ENCODE peak calls at places on chromosomes 3 and 15, in seven cellular contexts. G, S, X, H, V, M and T are unnamed samples.

GRCh38 chr3:182682263-182683229 is 110.8 kb upstream of the ATP11B start:
- DNase-seq in G (peak), S (peak), X (no peak), H (peak), V (peak), M (peak), T (peak)

GRCh38 chr3:53721187-53721946 is 124.9 kb downstream of the CHDH start:
- DNase-seq in G (no peak), S (no peak), X (no peak), H (no peak), V (no peak), M (no peak), T (no peak)

GRCh38 chr15:41570764-41571163 is 11.8 kb downstream of the TYRO3 start:
- DNase-seq in G (no peak), S (no peak), X (no peak), H (no peak), V (no peak), M (no peak), T (no peak)

GRCh38 chr3:149393355-149394165 is 16.1 kb upstream of the TM4SF1 start:
- DNase-seq in G (no peak), S (no peak), X (peak), H (peak), V (peak), M (peak), T (peak)

GRCh38 chr15:42057744-42058646 is 36.4 kb downstream of the PLA2G4D start:
- DNase-seq in G (no peak), S (no peak), X (no peak), H (no peak), V (no peak), M (no peak), T (no peak)

GRCh38 chr15:95449229-95449628 is 881.3 kb upstream of the NR2F2 start:
- DNase-seq in G (no peak), S (no peak), X (no peak), H (no peak), V (no peak), M (no peak), T (no peak)

GRCh38 chr3:58824285-58824684 is 157.7 kb upstream of the FAM3D start:
- DNase-seq in G (no peak), S (no peak), X (peak), H (peak), V (no peak), M (peak), T (peak)

GRCh38 chr3:139928708-139929505 is 6.1 kb upstream of the CLSTN2 start:
- DNase-seq in G (no peak), S (no peak), X (no peak), H (no peak), V (no peak), M (no peak), T (no peak)

GRCh38 chr15:94673801-94674200 is 442.4 kb downstream of the MCTP2 start:
- DNase-seq in G (no peak), S (no peak), X (no peak), H (no peak), V (no peak), M (no peak), T (no peak)

GRCh38 chr15:81281925-81282895 is 41.7 kb downstream of the STARD5 start:
- DNase-seq in G (no peak), S (no peak), X (no peak), H (no peak), V (no peak), M (no peak), T (no peak)

GRCh38 chr3:10432931-10433330 is 72.5 kb downstream of the ATP2B2 start:
- DNase-seq in G (no peak), S (no peak), X (no peak), H (no peak), V (no peak), M (peak), T (no peak)

GRCh38 chr3:53342353-53342752 is 5.0 kb downstream of the DCP1A start:
- DNase-seq in G (no peak), S (no peak), X (no peak), H (no peak), V (no peak), M (no peak), T (no peak)

GRCh38 chr15:41790756-41791546 is 16.7 kb downstream of the MAPKBP1 start:
- DNase-seq in G (no peak), S (no peak), X (no peak), H (peak), V (no peak), M (no peak), T (peak)

GRCh38 chr3:41053220-41053619 is 146.1 kb upstream of the CTNNB1 start:
- DNase-seq in G (no peak), S (no peak), X (no peak), H (no peak), V (no peak), M (no peak), T (no peak)

GRCh38 chr3:186826978-186827857 is 15.3 kb upstream of the ADIPOQ start:
- DNase-seq in G (peak), S (peak), X (no peak), H (peak), V (no peak), M (peak), T (peak)

GRCh38 chr3:40800343-40800742 is 275.6 kb downstream of the ZNF621 start:
- DNase-seq in G (no peak), S (no peak), X (peak), H (no peak), V (no peak), M (no peak), T (peak)

GRCh38 chr15:31163769-31164572 is 62.4 kb upstream of the TRPM1 start:
- DNase-seq in G (no peak), S (no peak), X (no peak), H (no peak), V (no peak), M (no peak), T (no peak)

GRCh38 chr3:191688756-191689433 is 227.9 kb downstream of the PYDC2 start:
- DNase-seq in G (no peak), S (no peak), X (peak), H (no peak), V (no peak), M (no peak), T (no peak)

GRCh38 chr3:31671976-31672375 is 139.3 kb downstream of the STT3B start:
- DNase-seq in G (no peak), S (no peak), X (no peak), H (no peak), V (no peak), M (no peak), T (no peak)

GRCh38 chr3:197297020-197297419 is 1.4 kb downstream of the DLG1 start:
- DNase-seq in G (no peak), S (no peak), X (no peak), H (peak), V (no peak), M (no peak), T (no peak)

GRCh38 chr3:33789183-33789954 is 9.1 kb upstream of the PDCD6IP start:
- DNase-seq in G (no peak), S (no peak), X (no peak), H (peak), V (no peak), M (no peak), T (no peak)

GRCh38 chr15:42491540-42492225 is 742 bp upstream of the ZNF106 start:
- DNase-seq in G (no peak), S (no peak), X (no peak), H (no peak), V (no peak), M (no peak), T (peak)

GRCh38 chr15:78149805-78150751 is 916 bp downstream of the IDH3A start:
- DNase-seq in G (no peak), S (no peak), X (no peak), H (peak), V (no peak), M (no peak), T (peak)

GRCh38 chr3:103184772-103185171 is 750.0 kb downstream of the ZPLD1 start:
- DNase-seq in G (no peak), S (no peak), X (no peak), H (no peak), V (no peak), M (no peak), T (no peak)

GRCh38 chr15:41485226-41485625 is 8.4 kb upstream of the ITPKA start:
- DNase-seq in G (no peak), S (no peak), X (no peak), H (no peak), V (no peak), M (no peak), T (no peak)

GRCh38 chr15:73650387-73651126 is 17.4 kb upstream of the NPTN start:
- DNase-seq in G (no peak), S (no peak), X (no peak), H (no peak), V (no peak), M (peak), T (no peak)

GRCh38 chr3:197736010-197736490 is 654 bp downstream of the RUBCN start:
- DNase-seq in G (no peak), S (peak), X (no peak), H (peak), V (no peak), M (peak), T (no peak)

GRCh38 chr15:32669870-32670623 is 28.5 kb downstream of the SCG5 start:
- DNase-seq in G (no peak), S (no peak), X (no peak), H (no peak), V (no peak), M (peak), T (peak)

GRCh38 chr3:127748754-127749327 is 73.5 kb downstream of the MGLL start:
- DNase-seq in G (no peak), S (no peak), X (no peak), H (no peak), V (no peak), M (no peak), T (no peak)

GRCh38 chr15:101445562-101446526 is 43.7 kb downstream of the PCSK6 start:
- DNase-seq in G (no peak), S (no peak), X (no peak), H (peak), V (no peak), M (no peak), T (peak)

GRCh38 chr3:52120576-52121458 is 33.4 kb downstream of the POC1A start:
- DNase-seq in G (no peak), S (no peak), X (no peak), H (no peak), V (no peak), M (no peak), T (no peak)

GRCh38 chr15:53328341-53328740 is 431.1 kb downstream of the WDR72 start:
- DNase-seq in G (no peak), S (no peak), X (no peak), H (no peak), V (no peak), M (no peak), T (no peak)

GRCh38 chr3:81419196-81419595 is 342.2 kb downstream of the GBE1 start:
- DNase-seq in G (no peak), S (no peak), X (no peak), H (peak), V (no peak), M (peak), T (peak)

GRCh38 chr15:99536422-99537033 is 29.3 kb upstream of the MEF2A start:
- DNase-seq in G (no peak), S (no peak), X (no peak), H (no peak), V (no peak), M (no peak), T (no peak)

GRCh38 chr3:120048355-120048754 is 45.9 kb downstream of the GSK3B start:
- DNase-seq in G (no peak), S (no peak), X (no peak), H (no peak), V (no peak), M (peak), T (no peak)

GRCh38 chr3:78918361-78919020 is 849.3 kb downstream of the ROBO1 start:
- DNase-seq in G (no peak), S (no peak), X (no peak), H (no peak), V (peak), M (no peak), T (no peak)

GRCh38 chr3:67291287-67292252 is 293.5 kb downstream of the KBTBD8 start:
- DNase-seq in G (no peak), S (no peak), X (no peak), H (no peak), V (no peak), M (no peak), T (peak)

GRCh38 chr3:176690470-176690869 is 506.8 kb downstream of the TBL1XR1 start:
- DNase-seq in G (no peak), S (no peak), X (no peak), H (no peak), V (no peak), M (no peak), T (no peak)
- TF ChIP-seq TAF1 in G (no peak), S (no peak), X (no peak), H (no peak), V (no peak), M (no peak), T (no peak)

DNA sequence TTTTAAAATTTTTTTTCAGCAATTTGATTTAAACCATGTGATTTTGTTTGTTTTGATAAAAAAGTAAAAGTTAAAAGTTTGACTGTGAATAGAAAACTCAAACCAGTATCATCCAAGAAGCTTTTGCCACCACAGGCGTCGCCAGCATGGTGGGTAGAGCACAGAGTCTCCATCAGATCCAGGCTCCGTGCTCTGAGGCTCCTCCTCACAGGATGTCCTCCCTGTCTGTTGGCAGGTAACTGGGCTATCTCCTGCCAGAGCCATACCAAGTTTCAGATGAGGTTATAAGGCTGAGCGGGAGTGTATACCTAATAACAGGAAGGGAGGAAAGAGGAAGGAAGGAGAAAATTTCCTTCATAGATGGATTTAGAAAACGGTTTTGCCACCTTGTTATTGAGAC is 28.8 kb downstream of the CTDSPL start:
- DNase-seq in G (no peak), S (no peak), X (no peak), H (no peak), V (no peak), M (no peak), T (no peak)
- TF ChIP-seq TAF1 in G (no peak), S (no peak), X (no peak), H (no peak), V (no peak), M (no peak), T (no peak)

GRCh38 chr15:51223771-51224229 is 114.6 kb downstream of the CYP19A1 start:
- DNase-seq in G (no peak), S (no peak), X (no peak), H (peak), V (no peak), M (no peak), T (no peak)
- TF ChIP-seq TAF1 in G (no peak), S (no peak), X (no peak), H (no peak), V (no peak), M (no peak), T (no peak)

DNA sequence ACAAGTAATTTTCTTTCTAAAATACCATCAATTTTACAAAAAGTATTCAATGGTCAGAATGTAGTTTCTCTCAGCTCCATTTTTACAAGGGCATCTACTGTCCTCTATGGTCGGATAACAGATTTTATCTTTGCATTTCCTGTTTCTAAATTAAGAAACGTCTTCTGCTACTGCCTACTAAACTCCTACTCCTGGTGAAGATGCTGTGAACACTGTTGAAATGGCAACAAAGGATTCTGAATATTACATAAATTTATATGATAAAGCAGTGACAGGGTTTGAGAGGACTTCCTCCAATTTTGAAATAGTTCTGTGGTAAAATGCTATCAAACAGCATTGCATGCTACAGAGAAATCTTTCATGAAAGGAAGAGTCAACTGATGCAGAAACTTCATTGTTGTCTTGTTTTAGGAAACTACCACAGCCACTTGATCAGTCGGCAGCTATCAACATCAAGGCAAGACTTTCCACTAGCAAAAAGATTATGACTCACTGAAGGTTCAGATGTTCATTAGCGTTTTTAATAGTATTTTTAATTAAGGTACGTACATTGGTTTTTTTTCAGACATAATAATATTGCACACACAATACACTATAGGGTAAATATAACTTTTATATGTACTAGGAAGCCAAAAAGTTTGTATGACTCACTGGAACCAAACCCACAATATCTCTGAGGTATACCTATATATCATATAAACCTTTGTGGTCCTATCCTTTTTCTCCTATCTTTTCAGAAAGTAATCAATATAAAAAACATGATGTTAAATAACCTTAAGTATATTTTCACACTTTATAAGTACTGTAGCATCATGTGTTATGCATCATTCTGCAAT is 156.1 kb downstream of the STAG1 start:
- DNase-seq in G (no peak), S (no peak), X (no peak), H (no peak), V (no peak), M (no peak), T (no peak)
- TF ChIP-seq TAF1 in G (no peak), S (no peak), X (no peak), H (no peak), V (no peak), M (no peak), T (no peak)

GRCh38 chr15:70584441-70584837 is 178.9 kb downstream of the UACA start:
- DNase-seq in G (no peak), S (no peak), X (no peak), H (no peak), V (no peak), M (no peak), T (no peak)
- TF ChIP-seq TAF1 in G (no peak), S (no peak), X (no peak), H (no peak), V (no peak), M (no peak), T (no peak)

DNA sequence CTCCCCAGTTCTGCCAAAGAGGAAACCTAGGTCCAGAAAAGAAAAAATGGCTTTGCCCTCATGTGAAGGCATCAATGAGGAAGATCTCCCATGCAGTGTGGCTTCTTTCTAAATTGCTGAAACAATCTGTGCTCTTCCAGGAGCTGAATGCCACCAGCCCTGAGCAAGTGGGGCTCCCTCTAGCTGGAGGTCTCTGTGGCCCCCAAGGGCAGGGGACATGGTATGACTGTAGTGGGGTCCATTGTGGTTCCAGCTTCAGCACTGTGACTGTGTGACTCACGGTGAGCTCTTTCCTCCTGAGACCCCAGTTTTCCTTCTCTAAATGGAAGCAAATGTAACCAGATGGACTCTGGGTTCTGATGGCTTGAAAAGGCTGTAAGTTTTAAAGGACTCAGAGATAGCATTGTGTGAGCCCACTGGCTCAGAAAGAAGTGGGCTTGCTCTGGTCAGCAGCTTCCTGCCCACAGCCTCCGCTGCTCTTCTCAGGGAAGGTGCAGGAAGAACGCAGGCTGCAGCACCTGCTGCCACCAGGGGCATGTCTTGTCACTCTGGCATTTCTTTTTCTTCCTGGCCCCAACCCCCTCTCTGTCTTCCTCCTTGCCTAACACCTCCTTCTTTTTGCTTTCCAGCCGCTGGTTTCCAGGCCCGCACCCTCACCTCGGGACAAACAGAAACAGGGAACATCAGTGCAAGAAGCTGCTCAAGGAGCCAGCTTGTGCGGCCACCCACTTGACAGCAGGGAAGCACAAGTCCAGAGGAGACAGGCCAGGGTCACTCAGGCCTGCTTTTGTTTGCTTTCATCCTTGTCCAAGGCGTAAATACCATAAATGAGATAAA is 5.8 kb upstream of the CXCR6 start:
- DNase-seq in G (no peak), S (no peak), X (no peak), H (no peak), V (no peak), M (no peak), T (no peak)
- TF ChIP-seq TAF1 in G (no peak), S (no peak), X (no peak), H (no peak), V (no peak), M (no peak), T (no peak)

GRCh38 chr15:40047413-40048154 is 8.6 kb upstream of the SRP14 start:
- DNase-seq in G (no peak), S (peak), X (no peak), H (no peak), V (peak), M (no peak), T (no peak)

GRCh38 chr15:40044717-40045571 is 6.0 kb upstream of the SRP14 start:
- DNase-seq in G (peak), S (peak), X (no peak), H (peak), V (no peak), M (peak), T (peak)

GRCh38 chr15:40045572-40046217 is 6.7 kb upstream of the SRP14 start:
- DNase-seq in G (no peak), S (no peak), X (no peak), H (no peak), V (no peak), M (no peak), T (no peak)

GRCh38 chr15:40048155-40048792 is 9.3 kb upstream of the SRP14 start:
- DNase-seq in G (no peak), S (no peak), X (no peak), H (no peak), V (no peak), M (no peak), T (no peak)

DNA sequence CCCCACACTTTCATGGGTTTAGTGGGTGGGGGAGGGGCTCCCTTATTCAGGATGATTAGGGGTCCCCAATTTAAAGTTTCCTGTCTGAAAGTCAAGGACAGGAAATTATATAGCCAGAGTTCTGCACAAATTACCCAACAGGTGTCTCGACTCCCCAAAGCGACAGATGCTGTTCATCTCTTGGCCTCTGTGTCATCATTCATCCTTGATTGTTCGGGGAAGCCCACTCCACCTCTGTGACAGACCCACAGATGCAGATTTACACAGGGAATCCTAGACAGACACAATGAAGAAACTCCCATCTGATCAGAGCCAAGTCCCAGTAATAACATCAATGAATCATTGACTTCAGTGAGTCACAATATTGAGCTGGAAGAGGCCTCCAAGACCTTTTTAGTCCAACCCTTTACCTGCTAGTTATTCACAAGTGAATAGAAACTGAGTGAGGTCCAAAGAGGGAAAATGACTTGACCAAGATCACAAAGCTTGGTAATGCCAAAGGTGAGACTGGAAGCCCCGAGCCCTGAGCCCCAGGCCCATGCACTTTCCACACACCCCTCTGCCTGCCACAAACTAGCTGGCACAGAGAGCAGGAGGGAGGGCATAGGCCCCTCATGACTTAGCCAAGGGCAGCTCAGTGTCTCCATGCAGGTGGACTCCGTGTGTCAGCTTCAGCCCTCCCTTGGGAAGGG is 7.9 kb upstream of the SRP14 start:
- DNase-seq in G (no peak), S (no peak), X (no peak), H (no peak), V (no peak), M (no peak), T (no peak)
- TF ChIP-seq TAF1 in G (no peak), S (no peak), X (no peak), H (no peak), V (no peak), M (no peak), T (no peak)

GRCh38 chr3:24829632-24830229 is 335.1 kb upstream of the THRB start:
- DNase-seq in G (no peak), S (no peak), X (no peak), H (no peak), V (no peak), M (peak), T (no peak)
- TF ChIP-seq TAF1 in G (no peak), S (no peak), X (no peak), H (no peak), V (no peak), M (no peak), T (no peak)